ENCODE peak calls at places on chromosomes 16 and 17, in nine cellular contexts. B is BE2C, D is cardiac fibroblast, X is AG09309, A is GM23248, F is HL-60, P is gastrocnemius medialis, L is OCI-LY7, R is astrocyte. T is an unnamed sample.

GRCh38 chr17:28325221-28325620 is 6.2 kb downstream of the TMEM97 start:
- DNase-seq in R (no peak), L (no peak), D (no peak), B (no peak), P (no peak), F (no peak), X (no peak), A (no peak), T (no peak)

GRCh38 chr16:73173396-73173795 is 125.5 kb upstream of the ZFHX3 start:
- DNase-seq in A (peak), L (no peak), X (no peak), D (no peak), F (no peak), P (no peak), R (no peak), B (no peak), T (no peak)

GRCh38 chr17:15403276-15403939 is 62.0 kb upstream of the TEKT3 start:
- DNase-seq in L (no peak), P (no peak), X (no peak), B (no peak), A (peak), R (no peak), F (no peak), D (no peak), T (no peak)

GRCh38 chr17:42153919-42154491 is 784 bp downstream of the RAB5C start:
- DNase-seq in B (no peak), P (peak), L (no peak), X (no peak), D (peak), F (peak), R (peak), A (peak), T (no peak)

GRCh38 chr16:69112285-69113129 is 7.1 kb downstream of the HAS3 start:
- DNase-seq in X (no peak), R (no peak), A (peak), D (peak), L (peak), P (no peak), B (peak), F (no peak), T (peak)

GRCh38 chr17:51876986-51877385 is 281.5 kb downstream of the CA10 start:
- DNase-seq in R (no peak), X (no peak), B (no peak), P (no peak), D (no peak), L (no peak), A (no peak), F (no peak), T (no peak)

GRCh38 chr17:12665263-12666210 is at the start of gene MYOCD:
- DNase-seq in B (no peak), L (no peak), P (no peak), D (peak), R (peak), F (no peak), A (peak), X (no peak), T (no peak)

GRCh38 chr17:49741009-49741691 is 22.8 kb downstream of the FAM117A start:
- DNase-seq in L (peak), A (peak), R (peak), F (no peak), X (no peak), D (peak), B (no peak), P (no peak), T (no peak)

GRCh38 chr17:32927724-32928526 is at the start of gene TMEM98:
- DNase-seq in L (no peak), B (peak), P (no peak), R (no peak), A (peak), X (no peak), F (no peak), D (peak), T (no peak)

GRCh38 chr16:14307623-14308356 is 236.7 kb downstream of the MRTFB start:
- DNase-seq in L (peak), F (no peak), D (peak), B (no peak), A (peak), X (no peak), R (no peak), P (peak), T (no peak)

GRCh38 chr16:78290498-78291271 is 191.2 kb downstream of the WWOX start:
- DNase-seq in L (no peak), B (no peak), D (no peak), X (no peak), F (no peak), R (no peak), P (no peak), A (no peak), T (no peak)

DNA sequence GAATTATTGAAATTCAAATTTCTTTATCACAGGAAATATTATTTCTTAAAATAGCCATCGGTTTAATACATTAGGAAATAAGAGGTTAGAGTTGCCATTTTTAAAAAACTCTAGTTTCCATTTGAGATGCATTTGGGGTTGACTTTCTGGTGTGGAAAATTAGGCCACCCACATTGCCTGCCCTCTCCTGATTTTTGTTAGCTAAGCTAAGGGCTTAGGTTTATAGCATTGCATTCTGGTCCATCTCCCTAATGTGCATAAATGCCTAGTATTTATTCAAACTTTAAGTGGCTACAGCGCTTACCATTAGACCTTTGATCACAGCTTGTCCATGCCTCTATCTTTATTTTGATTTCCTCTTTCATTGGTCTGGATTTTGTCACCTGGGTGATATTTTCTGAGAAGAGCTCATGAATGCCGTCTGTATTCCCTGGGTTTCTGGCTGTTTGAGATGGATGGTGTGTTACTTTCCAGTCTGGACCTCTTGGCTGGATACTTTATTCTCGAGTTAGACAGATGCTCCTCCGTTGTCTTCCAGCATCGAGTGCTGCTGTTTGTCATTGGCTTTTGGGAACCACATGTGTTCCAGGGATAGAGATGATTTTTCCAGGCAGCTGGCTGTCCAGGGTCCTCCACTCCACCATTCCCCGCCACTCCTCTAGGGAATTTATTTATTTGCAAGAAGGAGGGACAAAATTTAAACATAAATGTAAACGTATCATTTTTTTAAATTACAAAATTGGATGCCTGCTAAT is 120.3 kb downstream of the KATNIP start:
- DNase-seq in D (no peak), P (no peak), R (no peak), X (no peak), A (no peak), F (no peak), B (no peak), L (no peak), T (no peak)
- H3K4me3 ChIP-seq in D (no peak), P (no peak), R (no peak), X (no peak), A (no peak), F (no peak), B (no peak), L (no peak), T (no peak)

GRCh38 chr16:28257256-28257655 is 35.1 kb upstream of the SBK1 start:
- DNase-seq in F (no peak), R (no peak), X (no peak), P (no peak), B (no peak), A (no peak), L (no peak), D (no peak), T (no peak)

GRCh38 chr16:28259091-28259780 is 33.1 kb upstream of the SBK1 start:
- DNase-seq in R (no peak), P (peak), F (no peak), B (no peak), L (no peak), X (no peak), D (no peak), A (no peak), T (no peak)

GRCh38 chr16:28259781-28260150 is 32.6 kb upstream of the SBK1 start:
- DNase-seq in X (no peak), D (no peak), B (no peak), L (no peak), R (no peak), F (no peak), P (no peak), A (no peak), T (no peak)

GRCh38 chr16:28260193-28260592 is 32.1 kb upstream of the SBK1 start:
- DNase-seq in L (no peak), A (no peak), R (peak), P (peak), B (no peak), D (no peak), F (no peak), X (no peak), T (no peak)

DNA sequence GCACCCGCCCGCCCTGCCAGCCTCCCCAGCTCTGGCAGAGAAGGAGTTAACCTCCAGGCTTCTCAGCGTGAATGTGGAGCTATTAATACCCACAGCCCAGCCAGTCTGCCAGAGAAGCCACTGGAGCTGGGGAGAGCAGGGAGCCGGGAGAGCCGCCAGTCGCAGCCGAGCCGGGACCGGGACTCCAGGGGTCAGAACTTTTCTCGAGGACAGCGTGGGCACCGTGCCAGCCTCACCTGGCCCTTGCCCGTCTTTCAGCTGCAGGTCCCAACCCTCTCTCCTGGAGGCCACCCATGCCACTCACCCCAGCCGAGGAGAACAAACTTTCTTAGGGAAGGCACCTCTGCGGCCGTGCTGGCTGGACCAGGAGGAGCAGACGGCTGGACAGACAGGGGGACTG is 33.8 kb upstream of the SBK1 start:
- DNase-seq in F (no peak), X (no peak), B (no peak), D (peak), A (peak), R (peak), L (no peak), P (peak), T (no peak)
- H3K4me3 ChIP-seq in F (no peak), X (no peak), B (no peak), D (no peak), A (no peak), R (no peak), L (no peak), P (peak), T (no peak)

GRCh38 chr16:53213542-53213941 is 158.8 kb downstream of the CHD9 start:
- DNase-seq in B (no peak), F (no peak), X (no peak), D (no peak), L (no peak), P (no peak), A (no peak), R (no peak), T (no peak)
- H3K4me3 ChIP-seq in B (no peak), F (no peak), X (no peak), D (no peak), L (no peak), P (peak), A (no peak), R (no peak), T (no peak)

GRCh38 chr17:81381632-81382577 is 13.4 kb upstream of the BAHCC1 start:
- DNase-seq in A (no peak), P (no peak), F (no peak), X (no peak), R (no peak), D (no peak), L (no peak), B (no peak), T (no peak)

GRCh38 chr17:81380682-81381518 is 14.4 kb upstream of the BAHCC1 start:
- DNase-seq in B (no peak), L (no peak), A (no peak), F (no peak), X (no peak), R (no peak), P (no peak), D (no peak), T (no peak)

GRCh38 chr17:81384929-81385319 is 10.3 kb upstream of the BAHCC1 start:
- DNase-seq in L (no peak), R (no peak), B (no peak), D (no peak), A (no peak), X (no peak), F (no peak), P (no peak), T (no peak)

GRCh38 chr17:81383504-81384421 is 11.5 kb upstream of the BAHCC1 start:
- DNase-seq in F (no peak), B (no peak), D (no peak), X (no peak), P (no peak), A (no peak), R (no peak), L (no peak), T (no peak)

DNA sequence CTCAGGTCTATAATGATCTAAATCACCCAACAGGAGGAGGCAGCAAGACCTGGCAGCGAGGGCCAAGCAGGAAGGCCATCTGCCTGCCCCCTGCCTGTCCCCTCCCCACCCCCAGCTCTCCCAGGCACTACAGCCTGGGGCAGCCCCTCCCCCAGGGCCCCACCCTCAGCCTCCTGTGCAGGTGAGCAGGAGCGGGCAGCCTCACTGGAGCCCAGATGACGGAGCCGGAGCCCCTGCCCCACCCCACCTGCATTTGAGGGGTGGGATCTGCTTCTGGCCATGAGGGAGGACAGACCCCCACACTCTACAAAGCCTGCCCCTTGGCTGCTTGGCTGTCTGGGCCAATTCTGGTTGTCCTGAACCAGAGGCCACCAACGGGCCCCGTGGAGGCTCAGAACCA is 12.4 kb upstream of the BAHCC1 start:
- DNase-seq in X (no peak), R (no peak), F (no peak), D (no peak), P (no peak), L (no peak), B (no peak), A (no peak), T (no peak)
- H3K4me3 ChIP-seq in X (no peak), R (no peak), F (no peak), D (no peak), P (no peak), L (no peak), B (no peak), A (no peak), T (no peak)

DNA sequence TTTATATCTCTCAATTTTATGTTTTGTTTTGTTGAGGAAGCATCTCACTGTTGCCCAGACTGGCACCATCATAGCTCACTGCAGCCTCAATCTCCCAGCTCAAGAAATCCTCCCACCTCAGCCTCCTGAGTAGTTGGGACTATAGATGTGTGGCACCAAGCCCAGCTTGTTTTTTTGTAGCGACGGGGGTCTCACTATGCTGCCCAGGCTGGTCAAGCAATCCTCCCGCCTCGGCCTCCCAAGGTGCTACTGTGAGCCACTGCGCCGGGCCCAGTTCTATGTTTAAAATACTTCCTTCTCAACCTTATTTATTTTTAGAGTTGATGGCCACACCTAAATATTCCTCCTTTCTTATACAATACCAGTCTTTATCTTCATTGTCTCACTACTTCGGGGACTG is 1.9 kb upstream of the NFE2L1 start:
- DNase-seq in F (no peak), D (no peak), B (no peak), X (no peak), L (no peak), A (no peak), P (no peak), R (no peak), T (no peak)
- H3K4me3 ChIP-seq in F (peak), D (no peak), B (peak), X (no peak), L (peak), A (peak), P (peak), R (peak), T (no peak)

GRCh38 chr17:17665255-17665654 is 16.0 kb upstream of the RAI1 start:
- DNase-seq in R (no peak), P (no peak), D (no peak), B (no peak), A (no peak), F (no peak), X (no peak), L (no peak), T (no peak)
- H3K4me3 ChIP-seq in R (no peak), P (no peak), D (no peak), B (no peak), A (no peak), F (no peak), X (no peak), L (no peak), T (no peak)